ENCODE peak calls at places on chromosomes 4 and X, in eight cellular contexts. B is iris pigment epithelial cell; R is activated CD4-positive, alpha-beta T cell treated with anti-CD3 and anti-CD28 coated beads, Interleukin-2, amount 50 U/mL, for 24 hours; F is NCI-H748 treated with DMSO at 0.1 percent for 48 hours; X is effector memory CD4-positive, alpha-beta T cell; N is H7; O is aorta; E is EH. Q is an unnamed sample.

GRCh38 chrX:38142598-38142997 is 78.1 kb downstream of the SRPX start:
- DNase-seq in B (peak), R (no peak), F (no peak), X (no peak), N (no peak), O (no peak), E (peak), Q (peak)

GRCh38 chrX:138710311-138710791 is 1.2 kb downstream of the FGF13 start:
- DNase-seq in B (no peak), R (no peak), F (no peak), X (no peak), N (peak), O (peak), E (no peak), Q (no peak)

GRCh38 chr4:127586922-127587571 is 45.7 kb upstream of the INTU start:
- DNase-seq in B (peak), R (no peak), F (peak), X (no peak), N (peak), O (no peak), E (peak), Q (no peak)

GRCh38 chrX:11704725-11705495 is 39.2 kb upstream of the ARHGAP6 start:
- DNase-seq in B (peak), R (no peak), F (no peak), X (no peak), N (peak), O (peak), E (peak), Q (no peak)

GRCh38 chr4:56330691-56331090 is 56.6 kb downstream of the AASDH start:
- DNase-seq in B (peak), R (no peak), F (no peak), X (no peak), N (no peak), O (no peak), E (no peak), Q (no peak)

GRCh38 chr4:119211856-119212250 is 660 bp upstream of the USP53 start:
- DNase-seq in B (no peak), R (no peak), F (no peak), X (no peak), N (no peak), O (no peak), E (no peak), Q (no peak)

GRCh38 chr4:72312032-72312650 is 256.9 kb downstream of the ADAMTS3 start:
- DNase-seq in B (peak), R (no peak), F (no peak), X (no peak), N (peak), O (peak), E (peak), Q (no peak)

GRCh38 chr4:112847781-112848180 is 201.7 kb upstream of the ANK2 start:
- DNase-seq in B (no peak), R (no peak), F (no peak), X (no peak), N (no peak), O (no peak), E (no peak), Q (no peak)